ENCODE peak calls at places on chromosome 4, in seven cellular contexts. E is M059J; A is right atrium auricular region; L is MCF 10A; F is activated T-cell treated with anti-CD3 and anti-CD28 coated beads, Interleukin-2, amount 50 U/mL, for 72 hours; J is nucleus accumbens; O is left cardiac atrium. Y is an unnamed sample.

GRCh38 chr4:91963489-91963888 is 340.3 kb upstream of the GRID2 start:
- DNase-seq in J (no peak), L (peak), E (peak), O (no peak), A (no peak), F (no peak), Y (peak)

GRCh38 chr4:1563241-1563640 is 120.9 kb downstream of the FAM53A start:
- DNase-seq in J (no peak), L (no peak), F (no peak), E (no peak), A (no peak), O (no peak), Y (no peak)

GRCh38 chr4:38091636-38092035 is 131.4 kb downstream of the PTTG2 start:
- DNase-seq in F (no peak), J (no peak), O (no peak), E (peak), L (peak), A (no peak), Y (no peak)

GRCh38 chr4:7902826-7903225 is 36.8 kb downstream of the AFAP1 start:
- DNase-seq in E (no peak), O (no peak), A (no peak), J (no peak), F (no peak), L (no peak), Y (no peak)

GRCh38 chr4:91681544-91681943 is 622.2 kb upstream of the GRID2 start:
- DNase-seq in L (no peak), E (no peak), J (no peak), O (no peak), A (no peak), F (no peak), Y (peak)

GRCh38 chr4:6239968-6240367 is 29.7 kb upstream of the WFS1 start:
- DNase-seq in F (no peak), O (no peak), A (no peak), E (no peak), J (no peak), L (no peak), Y (no peak)

GRCh38 chr4:145656156-145656555 is 23.8 kb upstream of the C4orf51 start:
- DNase-seq in F (no peak), J (no peak), O (no peak), L (no peak), E (no peak), A (no peak), Y (no peak)

GRCh38 chr4:48641401-48641800 is 138.7 kb downstream of the FRYL start:
- DNase-seq in L (no peak), E (no peak), O (no peak), J (no peak), A (no peak), F (no peak), Y (no peak)

GRCh38 chr4:138086471-138086870 is 155.7 kb downstream of the SLC7A11 start:
- DNase-seq in J (no peak), E (no peak), F (no peak), O (no peak), A (no peak), L (no peak), Y (no peak)

GRCh38 chr4:166128452-166128851 is 255.4 kb downstream of the TLL1 start:
- DNase-seq in A (no peak), L (peak), F (no peak), J (no peak), E (peak), O (no peak), Y (no peak)

GRCh38 chr4:3730422-3730821 is 35.8 kb upstream of the ADRA2C start:
- DNase-seq in F (no peak), J (no peak), E (no peak), O (no peak), L (no peak), A (no peak), Y (no peak)

GRCh38 chr4:69848028-69848427 is 11.9 kb downstream of the SULT1E1 start:
- DNase-seq in J (no peak), E (no peak), A (no peak), O (no peak), L (no peak), F (no peak), Y (no peak)

GRCh38 chr4:41668024-41668423 is 80.5 kb downstream of the PHOX2B start:
- DNase-seq in F (no peak), J (no peak), L (no peak), A (no peak), E (no peak), O (no peak), Y (no peak)

GRCh38 chr4:182845618-182846017 is 71.6 kb downstream of the DCTD start:
- DNase-seq in O (no peak), E (no peak), J (no peak), F (no peak), L (no peak), A (no peak), Y (no peak)

GRCh38 chr4:127622923-127623754 is 9.6 kb upstream of the INTU start:
- DNase-seq in L (peak), O (peak), J (peak), A (no peak), E (peak), F (peak), Y (no peak)

GRCh38 chr4:173202395-173202794 is 33.8 kb downstream of the GALNT7 start:
- DNase-seq in F (no peak), A (no peak), O (no peak), J (no peak), E (no peak), L (no peak), Y (no peak)

GRCh38 chr4:1057403-1057745 is 45.9 kb downstream of the FGFRL1 start:
- DNase-seq in F (no peak), O (no peak), L (no peak), E (no peak), A (no peak), J (no peak), Y (no peak)

GRCh38 chr4:3323071-3323481 is 30.3 kb downstream of the RGS12 start:
- DNase-seq in O (peak), J (no peak), F (no peak), E (no peak), L (no peak), A (peak), Y (no peak)

GRCh38 chr4:176230827-176231226 is 35.4 kb upstream of the SPATA4 start:
- DNase-seq in A (no peak), J (no peak), F (no peak), O (no peak), L (no peak), E (no peak), Y (no peak)

GRCh38 chr4:85798011-85798770 is 323.2 kb downstream of the ARHGAP24 start:
- DNase-seq in A (no peak), E (no peak), L (peak), J (no peak), O (no peak), F (no peak), Y (no peak)

GRCh38 chr4:2934077-2934812 is 29.0 kb downstream of the NOP14 start:
- DNase-seq in O (peak), A (peak), F (peak), E (peak), L (peak), J (no peak), Y (peak)

GRCh38 chr4:90113881-90114457 is 13.2 kb upstream of the CCSER1 start:
- DNase-seq in F (no peak), E (no peak), O (no peak), A (no peak), L (no peak), J (no peak), Y (no peak)

GRCh38 chr4:74235135-74235534 is 73.1 kb upstream of the EPGN start:
- DNase-seq in L (no peak), E (no peak), F (no peak), O (no peak), A (no peak), J (no peak), Y (no peak)

GRCh38 chr4:39521253-39521908 is 5.9 kb downstream of the UGDH start:
- DNase-seq in J (no peak), F (no peak), A (no peak), O (no peak), L (no peak), E (no peak), Y (no peak)

GRCh38 chr4:119080721-119081541 is 54.7 kb upstream of the MYOZ2 start:
- DNase-seq in E (peak), J (no peak), A (no peak), O (no peak), L (no peak), F (no peak), Y (no peak)

GRCh38 chr4:55920571-55920970 is 28.2 kb upstream of the CEP135 start:
- DNase-seq in E (peak), O (no peak), F (no peak), J (no peak), L (no peak), A (no peak), Y (no peak)

GRCh38 chr4:36285784-36286480 is 4.5 kb downstream of the DTHD1 start:
- DNase-seq in O (no peak), J (no peak), L (peak), F (peak), E (peak), A (no peak), Y (peak)

Y was measured in RKO.